ENCODE peak calls at places on chromosomes 1 and 21, in four cellular contexts. Q is GM12878, S is HL-60, A is K562. D is an unnamed sample.

GRCh38 chr1:78079580-78079979 is 33.8 kb downstream of the GIPC2 start:
- DNase-seq in Q (no peak), S (no peak), A (no peak), D (no peak)

GRCh38 chr21:43369124-43369523 is 57.8 kb downstream of the SIK1 start:
- DNase-seq in Q (no peak), S (no peak), A (no peak), D (no peak)

GRCh38 chr1:223323491-223324484 is 40.2 kb downstream of the SUSD4 start:
- DNase-seq in Q (no peak), S (no peak), A (no peak), D (no peak)

GRCh38 chr1:171984850-171985485 is 143.7 kb downstream of the DNM3 start:
- DNase-seq in Q (no peak), S (peak; percentile 4), A (peak; percentile 32), D (no peak)

GRCh38 chr1:155064109-155064812 is 721 bp downstream of the EFNA4 start:
- DNase-seq in Q (no peak), S (no peak), A (no peak), D (no peak)

GRCh38 chr1:64745181-64745985 is 508 bp downstream of the RAVER2 start:
- DNase-seq in Q (no peak), S (no peak), A (peak; percentile 24), D (peak; percentile 11)

GRCh38 chr1:29719253-29719652 is 482.9 kb downstream of the PTPRU start:
- DNase-seq in Q (no peak), S (no peak), A (no peak), D (no peak)

GRCh38 chr21:34129971-34130597 is 56.7 kb downstream of the MRPS6 start:
- DNase-seq in Q (no peak), S (no peak), A (no peak), D (no peak)

GRCh38 chr1:226268421-226269124 is 40.4 kb downstream of the LIN9 start:
- DNase-seq in Q (no peak), S (no peak), A (no peak), D (no peak)

GRCh38 chr21:42056468-42056867 is 14.6 kb upstream of the UMODL1 start:
- DNase-seq in Q (no peak), S (no peak), A (no peak), D (no peak)

GRCh38 chr1:2801535-2802291 is at the start of gene TTC34:
- DNase-seq in Q (no peak), S (no peak), A (peak; percentile 90), D (peak; percentile 88)

GRCh38 chr1:12166834-12167492 is at the start of gene TNFRSF1B:
- DNase-seq in Q (no peak), S (no peak), A (peak; percentile 95), D (peak; percentile 90)

GRCh38 chr1:220227393-220227792 is 44.9 kb downstream of the RAB3GAP2 start:
- DNase-seq in Q (no peak), S (no peak), A (no peak), D (no peak)

GRCh38 chr1:162823231-162823630 is 32.7 kb downstream of the HSD17B7 start:
- DNase-seq in Q (no peak), S (no peak), A (no peak), D (no peak)

GRCh38 chr1:62481681-62482080 is 44.8 kb downstream of the USP1 start:
- DNase-seq in Q (no peak), S (no peak), A (no peak), D (no peak)

GRCh38 chr21:26169611-26170470 is 729 bp downstream of the APP start:
- DNase-seq in Q (no peak), S (no peak), A (no peak), D (peak; percentile 13)

GRCh38 chr1:225482489-225482950 is 54.7 kb upstream of the LBR start:
- DNase-seq in Q (no peak), S (no peak), A (no peak), D (no peak)

GRCh38 chr1:34946211-34946610 is 16.8 kb upstream of the DLGAP3 start:
- DNase-seq in Q (no peak), S (no peak), A (no peak), D (no peak)

GRCh38 chr1:7549277-7549676 is 221.8 kb upstream of the VAMP3 start:
- DNase-seq in Q (peak; percentile 56), S (peak; percentile 8), A (no peak), D (no peak)

GRCh38 chr1:91787946-91788345 is 98.0 kb downstream of the TGFBR3 start:
- DNase-seq in Q (no peak), S (no peak), A (no peak), D (no peak)

GRCh38 chr1:197140123-197140522 is 6.3 kb downstream of the ASPM start:
- DNase-seq in Q (no peak), S (no peak), A (no peak), D (no peak)

GRCh38 chr21:34531399-34531798 is 19.4 kb upstream of the KCNE1 start:
- DNase-seq in Q (no peak), S (no peak), A (no peak), D (no peak)

GRCh38 chr1:212566522-212567479 is 41.8 kb upstream of the ATF3 start:
- DNase-seq in Q (peak; percentile 92), S (no peak), A (peak; percentile 38), D (peak; percentile 63)

GRCh38 chr1:65630855-65631254 is 161.8 kb upstream of the PDE4B start:
- DNase-seq in Q (no peak), S (no peak), A (no peak), D (no peak)

GRCh38 chr1:201505505-201505893 is 1.4 kb downstream of the CSRP1 start:
- DNase-seq in Q (no peak), S (no peak), A (no peak), D (no peak)

GRCh38 chr1:228030451-228031201 is 23.8 kb downstream of the WNT3A start:
- DNase-seq in Q (no peak), S (no peak), A (no peak), D (no peak)

GRCh38 chr1:40855513-40855912 is 6.7 kb downstream of the CITED4 start:
- DNase-seq in Q (no peak), S (no peak), A (no peak), D (no peak)

GRCh38 chr1:156589546-156589945 is 2.0 kb upstream of the NAXE start:
- DNase-seq in Q (no peak), S (no peak), A (no peak), D (no peak)

GRCh38 chr1:118711356-118711755 is 276.8 kb downstream of the TBX15 start:
- DNase-seq in Q (no peak), S (no peak), A (no peak), D (no peak)

GRCh38 chr1:41411229-41411628 is 50.0 kb downstream of the FOXO6 start:
- DNase-seq in Q (no peak), S (no peak), A (no peak), D (no peak)

GRCh38 chr1:97870574-97870973 is 50.3 kb downstream of the DPYD start:
- DNase-seq in Q (no peak), S (no peak), A (no peak), D (no peak)

GRCh38 chr1:97867127-97867526 is 53.7 kb downstream of the DPYD start:
- DNase-seq in Q (no peak), S (no peak), A (no peak), D (no peak)

GRCh38 chr1:97869441-97869840 is 51.4 kb downstream of the DPYD start:
- DNase-seq in Q (no peak), S (no peak), A (no peak), D (no peak)

GRCh38 chr1:97864615-97865014 is 56.2 kb downstream of the DPYD start:
- DNase-seq in Q (no peak), S (no peak), A (no peak), D (no peak)
- TF ChIP-seq SPI1 in Q (no peak), S (no peak), A (no peak), D (no peak)

GRCh38 chr1:52325782-52326181 is 40.2 kb downstream of the CC2D1B start:
- DNase-seq in Q (no peak), S (no peak), A (no peak), D (no peak)

GRCh38 chr1:52323731-52324130 is 42.3 kb downstream of the CC2D1B start:
- DNase-seq in Q (no peak), S (no peak), A (no peak), D (no peak)

DNA sequence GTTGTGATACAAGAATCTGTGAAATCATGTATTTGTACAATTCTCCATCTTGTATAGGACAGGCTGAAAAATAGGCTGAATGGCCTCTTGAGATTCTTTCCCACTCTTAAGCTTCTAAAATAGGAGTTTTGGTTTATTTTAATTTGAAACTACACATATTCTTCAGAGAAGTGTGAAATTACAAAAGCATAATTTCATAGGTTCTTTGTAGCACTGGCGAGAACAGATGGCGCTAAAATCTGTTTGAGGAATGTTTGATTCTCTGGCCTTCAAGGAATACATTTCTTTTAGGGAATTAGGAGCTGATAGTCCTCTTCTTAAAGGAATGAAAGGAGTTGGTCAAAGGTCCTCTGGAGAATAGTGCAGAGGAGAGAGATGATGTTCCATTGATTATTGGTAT is 45.0 kb downstream of the CC2D1B start:
- DNase-seq in Q (no peak), S (no peak), A (no peak), D (no peak)
- TF ChIP-seq SPI1 in Q (no peak), S (no peak), A (no peak), D (no peak)

DNA sequence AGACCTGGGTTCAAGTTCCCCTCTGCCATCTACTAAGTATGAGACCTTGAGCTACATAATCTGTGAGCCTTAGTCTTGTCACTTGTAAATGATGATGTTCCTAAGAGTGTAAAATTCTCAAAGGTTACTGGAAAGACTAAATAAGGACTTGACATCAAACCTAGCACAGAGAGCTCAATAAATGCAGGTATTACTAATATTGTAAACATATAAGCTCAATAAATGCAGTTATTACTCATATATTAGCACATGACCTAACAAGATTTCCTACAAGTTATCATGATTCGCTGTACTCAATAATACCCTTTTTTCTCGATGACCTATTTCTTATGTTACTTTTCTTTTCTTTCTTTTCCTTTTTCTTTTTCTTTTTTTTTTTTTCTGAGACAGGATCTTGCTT is 174.9 kb downstream of the ZNF281 start:
- DNase-seq in Q (no peak), S (no peak), A (no peak), D (no peak)
- TF ChIP-seq SPI1 in Q (no peak), S (no peak), A (no peak), D (no peak)

GRCh38 chr1:25802915-25803314 is 2.9 kb downstream of the SELENON start:
- DNase-seq in Q (no peak), S (no peak), A (no peak), D (no peak)

GRCh38 chr1:25805863-25806225 is 5.9 kb downstream of the SELENON start:
- DNase-seq in Q (no peak), S (no peak), A (no peak), D (no peak)

GRCh38 chr1:25804964-25805862 is 5.2 kb downstream of the SELENON start:
- DNase-seq in Q (no peak), S (no peak), A (no peak), D (no peak)

GRCh38 chr1:25803368-25803767 is 3.4 kb downstream of the SELENON start:
- DNase-seq in Q (no peak), S (no peak), A (no peak), D (no peak)

DNA sequence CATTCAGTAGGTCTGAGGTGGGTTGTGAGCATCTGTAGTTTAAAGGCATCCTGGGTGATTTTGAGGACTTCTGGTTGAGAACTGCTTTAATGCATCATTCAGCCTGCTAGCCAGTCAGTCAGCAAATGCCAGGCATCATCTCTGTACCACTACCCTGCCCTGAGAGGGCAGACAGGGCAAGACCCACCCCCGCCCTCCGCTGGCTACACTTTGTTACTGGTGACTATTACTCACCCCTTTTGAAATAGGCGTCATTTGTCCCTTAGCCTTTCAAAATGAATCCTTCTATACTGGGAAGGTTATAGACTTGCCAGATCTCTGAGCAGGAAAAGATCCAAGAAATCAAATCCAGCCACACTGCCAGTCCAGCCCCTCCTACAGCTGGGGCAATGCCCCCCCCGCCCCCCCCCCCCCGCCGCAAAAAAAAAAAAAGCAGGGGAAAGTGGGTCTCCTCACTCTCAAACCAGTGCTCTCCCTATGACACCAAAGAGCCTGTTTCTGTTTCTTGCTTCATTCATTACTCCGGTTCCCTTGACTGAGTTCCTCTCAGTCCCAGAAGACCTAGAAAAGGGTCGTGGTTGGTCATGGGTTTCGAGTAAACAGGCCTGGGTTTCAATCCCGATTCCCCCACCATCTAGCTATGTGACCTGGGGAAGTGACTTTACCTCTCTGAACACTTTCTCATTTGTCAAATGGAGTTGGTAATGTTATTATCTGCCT is 4.4 kb downstream of the SELENON start:
- DNase-seq in Q (no peak), S (no peak), A (no peak), D (no peak)
- TF ChIP-seq SPI1 in Q (no peak), S (no peak), A (no peak), D (peak; percentile 38)